ENCODE peak calls at places on chromosomes 12 and 14, in seven cellular contexts. G is heart left ventricle; U is aorta; C is transverse colon; H is A549; O is CD8-positive, alpha-beta memory T cell; A is MM.1S. M is an unnamed sample. For H3K4me1, the result is how much of the 10 kb centered on the place peaks cover.

GRCh38 chr12:58888131-58888783 is 32.0 kb downstream of the LRIG3 start:
- DNase-seq in G (peak), U (peak), C (no peak), H (no peak), O (no peak), A (no peak), M (peak)

GRCh38 chr14:60514378-60515243 is 5.7 kb downstream of the SIX6 start:
- DNase-seq in G (no peak), U (no peak), C (no peak), H (peak), O (no peak), A (no peak), M (peak)

GRCh38 chr12:130835436-130835835 is 3.6 kb downstream of the STX2 start:
- DNase-seq in G (no peak), U (no peak), C (no peak), H (no peak), O (no peak), A (no peak), M (no peak)

GRCh38 chr12:100868487-100868886 is 73.9 kb downstream of the ANO4 start:
- DNase-seq in G (no peak), U (no peak), C (no peak), H (no peak), O (no peak), A (no peak), M (no peak)

GRCh38 chr14:89004195-89004594 is 179.7 kb downstream of the TTC8 start:
- DNase-seq in G (no peak), U (no peak), C (no peak), H (no peak), O (no peak), A (no peak), M (no peak)

GRCh38 chr14:80653951-80654350 is 287.6 kb downstream of the CEP128 start:
- DNase-seq in G (no peak), U (no peak), C (no peak), H (no peak), O (no peak), A (no peak), M (no peak)

GRCh38 chr12:52223411-52224039 is 9.5 kb upstream of the KRT7 start:
- DNase-seq in G (no peak), U (no peak), C (no peak), H (no peak), O (no peak), A (no peak), M (no peak)

GRCh38 chr14:77268989-77269595 is 1.9 kb downstream of the NGB start:
- DNase-seq in G (no peak), U (no peak), C (no peak), H (no peak), O (no peak), A (peak), M (no peak)

GRCh38 chr14:102511538-102511937 is 2.0 kb upstream of the ANKRD9 start:
- DNase-seq in G (no peak), U (no peak), C (peak), H (no peak), O (no peak), A (no peak), M (no peak)

GRCh38 chr14:75339059-75339458 is 60.4 kb downstream of the FOS start:
- DNase-seq in G (no peak), U (no peak), C (no peak), H (no peak), O (no peak), A (no peak), M (no peak)

GRCh38 chr12:110582286-110583136 is 607 bp downstream of the PPTC7 start:
- DNase-seq in G (peak), U (peak), C (peak), H (no peak), O (peak), A (peak), M (peak)

GRCh38 chr14:92792885-92793284 is 1.2 kb upstream of the GOLGA5 start:
- DNase-seq in G (no peak), U (no peak), C (no peak), H (no peak), O (no peak), A (no peak), M (no peak)

GRCh38 chr12:131613186-131613585 is 97.7 kb upstream of the SFSWAP start:
- DNase-seq in G (no peak), U (no peak), C (no peak), H (no peak), O (no peak), A (no peak), M (no peak)

GRCh38 chr12:111436811-111437210 is 31.1 kb downstream of the SH2B3 start:
- DNase-seq in G (no peak), U (no peak), C (no peak), H (no peak), O (no peak), A (no peak), M (no peak)

GRCh38 chr14:97253756-97254155 is 456.6 kb downstream of the VRK1 start:
- DNase-seq in G (no peak), U (no peak), C (no peak), H (no peak), O (no peak), A (no peak), M (no peak)

GRCh38 chr12:83473408-83474095 is 786.8 kb downstream of the TMTC2 start:
- DNase-seq in G (no peak), U (no peak), C (no peak), H (no peak), O (no peak), A (no peak), M (no peak)

GRCh38 chr12:11510671-11511070 is 115.3 kb upstream of the PRB2 start:
- DNase-seq in G (no peak), U (no peak), C (no peak), H (no peak), O (no peak), A (no peak), M (no peak)

GRCh38 chr14:64720190-64720589 is 16.0 kb downstream of the PLEKHG3 start:
- DNase-seq in G (no peak), U (no peak), C (peak), H (peak), O (no peak), A (no peak), M (peak)

GRCh38 chr12:104667139-104667538 is 210.4 kb downstream of the CHST11 start:
- DNase-seq in G (no peak), U (no peak), C (no peak), H (no peak), O (no peak), A (no peak), M (no peak)

GRCh38 chr12:104670439-104671406 is 214.0 kb downstream of the CHST11 start:
- DNase-seq in G (no peak), U (peak), C (no peak), H (peak), O (no peak), A (no peak), M (no peak)

GRCh38 chr12:104668274-104668718 is 211.5 kb downstream of the CHST11 start:
- DNase-seq in G (peak), U (no peak), C (peak), H (no peak), O (no peak), A (no peak), M (peak)

GRCh38 chr12:104669851-104670337 is 213.1 kb downstream of the CHST11 start:
- DNase-seq in G (no peak), U (peak), C (peak), H (no peak), O (peak), A (peak), M (peak)

GRCh38 chr12:104669057-104669770 is 212.5 kb downstream of the CHST11 start:
- DNase-seq in G (peak), U (peak), C (peak), H (no peak), O (no peak), A (no peak), M (peak)
- H3K4me1 ChIP-seq in G (under half), U (under half), C (half or more), H (half or more), O (under half), A (under half), M (under half)

GRCh38 chr12:27981874-27982273 is 9.3 kb upstream of the PTHLH start:
- DNase-seq in G (no peak), U (no peak), C (no peak), H (no peak), O (no peak), A (no peak), M (no peak)
- H3K27ac ChIP-seq in G (no peak), U (no peak), C (no peak), H (peak), O (no peak), A (no peak), M (no peak)

GRCh38 chr14:72607386-72608125 is 286.3 kb downstream of the DPF3 start:
- DNase-seq in G (no peak), U (no peak), C (no peak), H (no peak), O (no peak), A (no peak), M (no peak)
- H3K4me1 ChIP-seq in G (under half), U (under half), C (under half), H (under half), O (under half), A (under half), M (under half)

GRCh38 chr14:31010935-31011334 is 14.5 kb upstream of the AP4S1 start:
- DNase-seq in G (no peak), U (no peak), C (no peak), H (no peak), O (no peak), A (no peak), M (no peak)
- H3K27ac ChIP-seq in G (no peak), U (no peak), C (no peak), H (no peak), O (no peak), A (no peak), M (no peak)

M was measured in right cardiac atrium.